ENCODE peak calls at places on chromosome 1, in nine cellular contexts. One of them, this sample, is unnamed. For H3K4me1, the result is how much of the 10 kb centered on the place peaks cover.

GRCh38 chr1:212458817-212459216 is 26.1 kb downstream of the NENF start:
- DNase-seq in ovary: no peak
- DNase-seq in heart left ventricle: no peak
- DNase-seq in IMR-90: no peak
- DNase-seq in mucosa of descending colon: no peak
- DNase-seq in stomach: no peak
- DNase-seq in cardiac muscle cell: no peak
- DNase-seq in body of pancreas: no peak
- DNase-seq in HCT116: no peak
- DNase-seq in this sample: no peak

GRCh38 chr1:3611170-3612019 is at the start of gene MEGF6:
- DNase-seq in IMR-90: peak
- DNase-seq in cardiac muscle cell: peak
- DNase-seq in body of pancreas: peak
- DNase-seq in stomach: peak
- DNase-seq in heart left ventricle: peak
- DNase-seq in HCT116: peak
- DNase-seq in ovary: peak
- DNase-seq in mucosa of descending colon: peak
- DNase-seq in this sample: peak

GRCh38 chr1:233668725-233669294 is 54.9 kb downstream of the KCNK1 start:
- DNase-seq in IMR-90: peak
- DNase-seq in body of pancreas: peak
- DNase-seq in stomach: no peak
- DNase-seq in heart left ventricle: peak
- DNase-seq in mucosa of descending colon: peak
- DNase-seq in cardiac muscle cell: peak
- DNase-seq in ovary: no peak
- DNase-seq in HCT116: peak
- DNase-seq in this sample: no peak

GRCh38 chr1:1157914-1158710 is 15.6 kb upstream of the TTLL10 start:
- DNase-seq in IMR-90: no peak
- DNase-seq in ovary: no peak
- DNase-seq in body of pancreas: peak
- DNase-seq in stomach: peak
- DNase-seq in mucosa of descending colon: peak
- DNase-seq in cardiac muscle cell: peak
- DNase-seq in HCT116: no peak
- DNase-seq in heart left ventricle: peak
- DNase-seq in this sample: peak

GRCh38 chr1:98903261-98903660 is 101.4 kb downstream of the PLPPR5 start:
- DNase-seq in HCT116: no peak
- DNase-seq in body of pancreas: no peak
- DNase-seq in IMR-90: peak
- DNase-seq in ovary: no peak
- DNase-seq in stomach: no peak
- DNase-seq in cardiac muscle cell: peak
- DNase-seq in heart left ventricle: no peak
- DNase-seq in mucosa of descending colon: no peak
- DNase-seq in this sample: no peak

GRCh38 chr1:88736633-88737248 is 52.7 kb downstream of the PKN2 start:
- DNase-seq in HCT116: peak
- DNase-seq in ovary: no peak
- DNase-seq in IMR-90: peak
- DNase-seq in body of pancreas: peak
- DNase-seq in cardiac muscle cell: peak
- DNase-seq in stomach: no peak
- DNase-seq in heart left ventricle: no peak
- DNase-seq in mucosa of descending colon: peak
- DNase-seq in this sample: no peak

GRCh38 chr1:93629101-93630059 is 52.3 kb downstream of the BCAR3 start:
- DNase-seq in HCT116: peak
- DNase-seq in ovary: no peak
- DNase-seq in body of pancreas: peak
- DNase-seq in mucosa of descending colon: peak
- DNase-seq in heart left ventricle: no peak
- DNase-seq in IMR-90: peak
- DNase-seq in stomach: no peak
- DNase-seq in cardiac muscle cell: peak
- DNase-seq in this sample: no peak

GRCh38 chr1:177746168-177746567 is 223.7 kb downstream of the SEC16B start:
- DNase-seq in ovary: no peak
- DNase-seq in mucosa of descending colon: no peak
- DNase-seq in HCT116: no peak
- DNase-seq in cardiac muscle cell: no peak
- DNase-seq in heart left ventricle: no peak
- DNase-seq in stomach: no peak
- DNase-seq in IMR-90: no peak
- DNase-seq in body of pancreas: no peak
- DNase-seq in this sample: no peak

GRCh38 chr1:67489643-67490042 is 59.4 kb upstream of the SERBP1 start:
- DNase-seq in ovary: no peak
- DNase-seq in cardiac muscle cell: peak
- DNase-seq in body of pancreas: peak
- DNase-seq in HCT116: peak
- DNase-seq in stomach: no peak
- DNase-seq in mucosa of descending colon: no peak
- DNase-seq in IMR-90: peak
- DNase-seq in heart left ventricle: no peak
- DNase-seq in this sample: no peak

GRCh38 chr1:53349968-53350852 is 22.3 kb upstream of the LRP8 start:
- DNase-seq in HCT116: no peak
- DNase-seq in stomach: peak
- DNase-seq in ovary: no peak
- DNase-seq in body of pancreas: no peak
- DNase-seq in heart left ventricle: no peak
- DNase-seq in IMR-90: no peak
- DNase-seq in cardiac muscle cell: no peak
- DNase-seq in mucosa of descending colon: no peak
- DNase-seq in this sample: no peak

GRCh38 chr1:155975375-155976061 is 2.8 kb downstream of the ARHGEF2 start:
- DNase-seq in cardiac muscle cell: no peak
- DNase-seq in mucosa of descending colon: no peak
- DNase-seq in HCT116: no peak
- DNase-seq in IMR-90: no peak
- DNase-seq in stomach: no peak
- DNase-seq in body of pancreas: no peak
- DNase-seq in heart left ventricle: no peak
- DNase-seq in ovary: no peak
- DNase-seq in this sample: no peak

GRCh38 chr1:155978325-155978972 is at the start of gene ARHGEF2:
- DNase-seq in HCT116: no peak
- DNase-seq in stomach: peak
- DNase-seq in ovary: peak
- DNase-seq in body of pancreas: peak
- DNase-seq in mucosa of descending colon: peak
- DNase-seq in IMR-90: peak
- DNase-seq in heart left ventricle: peak
- DNase-seq in cardiac muscle cell: peak
- DNase-seq in this sample: peak

GRCh38 chr1:155976062-155976912 is 2.1 kb downstream of the ARHGEF2 start:
- DNase-seq in IMR-90: peak
- DNase-seq in ovary: peak
- DNase-seq in stomach: peak
- DNase-seq in HCT116: no peak
- DNase-seq in mucosa of descending colon: peak
- DNase-seq in body of pancreas: peak
- DNase-seq in cardiac muscle cell: peak
- DNase-seq in heart left ventricle: peak
- DNase-seq in this sample: peak

GRCh38 chr1:155977607-155978324 is 581 bp downstream of the ARHGEF2 start:
- DNase-seq in ovary: peak
- DNase-seq in HCT116: no peak
- DNase-seq in cardiac muscle cell: no peak
- DNase-seq in mucosa of descending colon: peak
- DNase-seq in body of pancreas: peak
- DNase-seq in IMR-90: no peak
- DNase-seq in heart left ventricle: peak
- DNase-seq in stomach: no peak
- DNase-seq in this sample: no peak

DNA sequence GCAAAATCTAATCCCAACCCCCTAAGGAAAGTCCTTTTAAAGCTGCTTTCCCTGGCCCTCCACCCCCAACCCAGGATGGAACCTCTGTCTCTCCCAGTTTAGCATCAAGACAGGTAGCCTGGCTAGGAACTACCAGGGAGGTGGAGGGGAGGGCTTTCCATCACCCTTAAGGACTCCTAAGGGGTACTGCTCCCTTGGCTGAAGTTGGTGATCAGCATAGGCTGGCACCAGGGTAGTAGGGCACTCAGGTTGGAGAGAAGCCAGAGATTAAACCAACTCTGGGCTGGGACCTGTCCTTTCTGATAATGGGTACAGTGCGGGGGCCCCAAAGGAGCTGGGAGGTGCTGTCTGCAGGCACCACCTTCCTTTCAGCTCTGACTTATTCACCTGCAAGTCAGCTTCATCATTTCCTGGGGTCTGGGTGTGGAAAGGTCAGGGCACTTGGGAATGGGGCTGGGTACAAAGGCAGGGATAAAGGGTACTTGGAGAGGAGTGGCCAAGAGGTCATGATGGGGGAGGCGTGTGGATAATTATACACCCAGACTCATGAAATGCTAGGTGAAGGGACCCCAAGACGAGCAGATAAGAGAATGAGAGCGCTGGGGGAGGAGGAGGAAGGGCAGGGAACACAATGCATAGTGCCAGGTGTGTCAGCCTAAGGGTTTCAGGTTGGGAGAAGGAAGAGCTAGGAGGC is 1.3 kb downstream of the ARHGEF2 start:
- DNase-seq in stomach: no peak
- DNase-seq in heart left ventricle: no peak
- DNase-seq in mucosa of descending colon: no peak
- DNase-seq in IMR-90: no peak
- DNase-seq in cardiac muscle cell: no peak
- DNase-seq in HCT116: no peak
- DNase-seq in ovary: no peak
- DNase-seq in body of pancreas: peak
- DNase-seq in this sample: no peak
- H3K4me1 ChIP-seq in stomach: half or more
- H3K4me1 ChIP-seq in heart left ventricle: half or more
- H3K4me1 ChIP-seq in mucosa of descending colon: under half
- H3K4me1 ChIP-seq in IMR-90: under half
- H3K4me1 ChIP-seq in cardiac muscle cell: under half
- H3K4me1 ChIP-seq in HCT116: half or more
- H3K4me1 ChIP-seq in ovary: under half
- H3K4me1 ChIP-seq in body of pancreas: half or more
- H3K4me1 ChIP-seq in this sample: under half

DNA sequence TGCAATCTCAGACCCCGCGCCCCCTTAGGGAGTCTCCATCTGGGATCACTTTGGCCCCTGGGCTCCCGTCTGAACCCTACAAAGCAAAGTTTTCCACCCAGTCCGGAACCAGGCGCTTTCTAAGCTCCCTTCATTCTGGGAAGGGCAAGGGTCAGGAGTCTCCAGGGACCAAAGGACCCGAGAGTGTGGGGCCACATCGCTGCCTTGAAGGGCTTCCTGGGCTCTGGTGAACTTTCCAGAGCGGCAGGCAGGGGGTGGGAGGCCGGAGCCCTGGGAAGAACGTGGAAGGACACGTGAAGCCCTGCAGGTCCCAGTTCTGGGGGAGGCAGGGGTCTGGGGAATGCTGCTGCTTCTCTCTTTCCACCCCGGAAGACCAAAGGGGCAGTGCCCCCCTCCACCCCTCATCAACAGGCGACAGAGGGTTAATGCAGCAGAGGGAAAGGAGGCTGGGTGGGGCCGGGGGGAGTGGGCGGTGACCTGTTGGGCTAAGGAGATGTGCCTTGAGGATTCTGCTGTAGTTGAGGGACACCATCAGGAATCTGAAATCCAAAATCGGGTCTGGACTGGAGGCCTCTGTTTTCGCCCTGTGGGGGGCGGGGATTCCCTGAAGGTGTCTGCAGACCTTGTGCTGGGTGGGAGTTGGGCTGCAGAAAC is 734 bp downstream of the CDK18 start:
- DNase-seq in ovary: no peak
- DNase-seq in HCT116: no peak
- DNase-seq in IMR-90: no peak
- DNase-seq in stomach: no peak
- DNase-seq in heart left ventricle: no peak
- DNase-seq in body of pancreas: no peak
- DNase-seq in mucosa of descending colon: peak
- DNase-seq in cardiac muscle cell: no peak
- DNase-seq in this sample: no peak
- H3K4me3 ChIP-seq in ovary: peak
- H3K4me3 ChIP-seq in HCT116: peak
- H3K4me3 ChIP-seq in IMR-90: peak
- H3K4me3 ChIP-seq in stomach: peak
- H3K4me3 ChIP-seq in heart left ventricle: peak
- H3K4me3 ChIP-seq in body of pancreas: peak
- H3K4me3 ChIP-seq in mucosa of descending colon: peak
- H3K4me3 ChIP-seq in cardiac muscle cell: peak
- H3K4me3 ChIP-seq in this sample: peak

DNA sequence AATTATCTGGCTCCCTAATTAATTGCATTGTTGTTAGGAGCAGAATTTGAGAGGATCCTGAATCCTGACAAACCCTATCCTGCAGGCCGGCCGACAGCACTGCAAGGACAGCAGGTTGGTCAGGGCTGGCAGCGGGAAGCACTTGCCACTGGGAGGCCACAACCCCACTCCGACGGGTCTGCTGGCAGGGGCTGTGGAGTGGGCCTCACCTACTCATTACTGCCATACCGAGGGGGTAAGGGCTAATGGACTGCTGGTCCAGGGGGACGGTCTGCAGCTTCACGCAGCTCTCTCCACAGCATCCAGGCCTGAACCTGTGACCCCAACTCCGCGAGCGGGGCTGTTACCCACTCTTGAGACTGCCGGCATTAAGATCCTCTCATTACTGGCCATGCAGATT is 501.4 kb downstream of the OMA1 start:
- DNase-seq in cardiac muscle cell: no peak
- DNase-seq in HCT116: no peak
- DNase-seq in body of pancreas: no peak
- DNase-seq in mucosa of descending colon: no peak
- DNase-seq in IMR-90: no peak
- DNase-seq in heart left ventricle: no peak
- DNase-seq in ovary: no peak
- DNase-seq in stomach: no peak
- DNase-seq in this sample: no peak
- TF ChIP-seq CTCF in cardiac muscle cell: no peak
- TF ChIP-seq CTCF in HCT116: no peak
- TF ChIP-seq CTCF in body of pancreas: no peak
- TF ChIP-seq CTCF in mucosa of descending colon: no peak
- TF ChIP-seq CTCF in IMR-90: no peak
- TF ChIP-seq CTCF in heart left ventricle: no peak
- TF ChIP-seq CTCF in ovary: no peak
- TF ChIP-seq CTCF in stomach: no peak
- TF ChIP-seq CTCF in this sample: no peak

DNA sequence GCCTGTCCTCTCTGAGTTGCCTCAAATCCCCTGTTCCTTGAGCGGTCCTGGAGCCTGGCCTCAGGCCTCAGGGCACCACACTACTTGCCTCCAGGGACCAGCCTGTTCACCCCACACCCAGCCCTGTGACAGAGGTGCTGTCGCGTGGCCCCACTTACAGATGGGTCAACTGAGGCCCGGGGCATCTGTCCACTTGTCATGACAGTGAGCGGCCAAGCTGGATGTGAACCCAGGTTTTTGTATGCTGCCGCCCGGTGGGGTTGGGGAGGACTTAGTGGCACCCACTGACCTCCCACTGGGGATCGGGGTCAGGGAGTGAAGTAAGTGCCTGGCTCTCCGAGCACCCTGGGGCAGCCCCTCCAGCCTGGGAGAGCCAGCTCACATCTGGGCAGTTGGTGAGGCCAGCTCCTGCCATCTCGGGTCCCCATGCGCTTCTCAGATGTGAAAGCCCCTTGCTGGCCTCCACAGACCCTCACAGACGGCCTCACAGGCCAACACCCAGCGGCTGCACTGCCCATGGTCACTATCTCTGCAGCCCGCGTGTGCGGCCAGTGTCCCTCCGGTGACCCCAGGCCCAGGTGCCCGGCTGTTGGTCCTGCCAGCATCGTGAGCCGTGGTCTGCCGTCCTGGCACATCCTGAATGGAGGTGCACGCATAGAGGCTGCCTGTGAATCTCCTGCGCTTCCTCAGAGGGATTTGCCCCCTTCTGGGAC is 9.3 kb upstream of the FAAP20 start:
- DNase-seq in IMR-90: no peak
- DNase-seq in body of pancreas: no peak
- DNase-seq in mucosa of descending colon: no peak
- DNase-seq in HCT116: no peak
- DNase-seq in stomach: no peak
- DNase-seq in cardiac muscle cell: no peak
- DNase-seq in heart left ventricle: no peak
- DNase-seq in ovary: peak
- DNase-seq in this sample: no peak
- H3K4me1 ChIP-seq in IMR-90: under half
- H3K4me1 ChIP-seq in body of pancreas: half or more
- H3K4me1 ChIP-seq in mucosa of descending colon: under half
- H3K4me1 ChIP-seq in HCT116: under half
- H3K4me1 ChIP-seq in stomach: half or more
- H3K4me1 ChIP-seq in cardiac muscle cell: under half
- H3K4me1 ChIP-seq in heart left ventricle: half or more
- H3K4me1 ChIP-seq in ovary: under half
- H3K4me1 ChIP-seq in this sample: under half